ENCODE peak calls at places on chromosome 5, in four cellular contexts. One of them, this sample, is unnamed.

GRCh38 chr5:151719228-151719861 is 32.6 kb upstream of the SPARC start:
- DNase-seq in K562: no peak
- DNase-seq in WTC11: peak
- DNase-seq in HepG2: peak
- DNase-seq in this sample: no peak

GRCh38 chr5:125604104-125604503 is 819.1 kb upstream of the GRAMD2B start:
- DNase-seq in K562: no peak
- DNase-seq in WTC11: no peak
- DNase-seq in HepG2: no peak
- DNase-seq in this sample: no peak

GRCh38 chr5:1254196-1254595 is 29.0 kb downstream of the SLC6A18 start:
- DNase-seq in K562: no peak
- DNase-seq in WTC11: no peak
- DNase-seq in HepG2: no peak
- DNase-seq in this sample: no peak

GRCh38 chr5:43362725-43363435 is 49.3 kb downstream of the CCL28 start:
- DNase-seq in K562: no peak
- DNase-seq in WTC11: no peak
- DNase-seq in HepG2: no peak
- DNase-seq in this sample: no peak

GRCh38 chr5:136062563-136063274 is 33.9 kb downstream of the TGFBI start:
- DNase-seq in K562: peak
- DNase-seq in WTC11: peak
- DNase-seq in HepG2: peak
- DNase-seq in this sample: peak

GRCh38 chr5:84550222-84550621 is 165.5 kb upstream of the EDIL3 start:
- DNase-seq in K562: no peak
- DNase-seq in WTC11: no peak
- DNase-seq in HepG2: no peak
- DNase-seq in this sample: no peak

GRCh38 chr5:10034008-10034407 is 215.7 kb downstream of the ATPSCKMT start:
- DNase-seq in K562: no peak
- DNase-seq in WTC11: no peak
- DNase-seq in HepG2: no peak
- DNase-seq in this sample: no peak

GRCh38 chr5:135364416-135365262 is 34.4 kb downstream of the MACROH2A1 start:
- DNase-seq in K562: no peak
- DNase-seq in WTC11: no peak
- DNase-seq in HepG2: no peak
- DNase-seq in this sample: no peak

GRCh38 chr5:42994285-42995151 is 45.6 kb downstream of the ANXA2R start:
- DNase-seq in K562: peak
- DNase-seq in WTC11: peak
- DNase-seq in HepG2: peak
- DNase-seq in this sample: peak

GRCh38 chr5:19927170-19927569 is 60.8 kb downstream of the CDH18 start:
- DNase-seq in K562: no peak
- DNase-seq in WTC11: no peak
- DNase-seq in HepG2: no peak
- DNase-seq in this sample: no peak

GRCh38 chr5:74318985-74319563 is 321.5 kb downstream of the ENC1 start:
- DNase-seq in K562: no peak
- DNase-seq in WTC11: no peak
- DNase-seq in HepG2: no peak
- DNase-seq in this sample: no peak

GRCh38 chr5:65832603-65833228 is 93.7 kb upstream of the ERBIN start:
- DNase-seq in K562: no peak
- DNase-seq in WTC11: no peak
- DNase-seq in HepG2: no peak
- DNase-seq in this sample: no peak

GRCh38 chr5:160158087-160158486 is 38.8 kb upstream of the PWWP2A start:
- DNase-seq in K562: no peak
- DNase-seq in WTC11: peak
- DNase-seq in HepG2: no peak
- DNase-seq in this sample: no peak

GRCh38 chr5:176533894-176534611 is 3.1 kb downstream of the RNF44 start:
- DNase-seq in K562: no peak
- DNase-seq in WTC11: no peak
- DNase-seq in HepG2: peak
- DNase-seq in this sample: no peak

GRCh38 chr5:103207653-103208052 is 50.9 kb upstream of the MACIR start:
- DNase-seq in K562: no peak
- DNase-seq in WTC11: no peak
- DNase-seq in HepG2: no peak
- DNase-seq in this sample: no peak

GRCh38 chr5:150001660-150002493 is 1.3 kb downstream of the HMGXB3 start:
- DNase-seq in K562: peak
- DNase-seq in WTC11: peak
- DNase-seq in HepG2: peak
- DNase-seq in this sample: peak

GRCh38 chr5:128014578-128014977 is 69.0 kb upstream of the SLC12A2 start:
- DNase-seq in K562: no peak
- DNase-seq in WTC11: no peak
- DNase-seq in HepG2: no peak
- DNase-seq in this sample: no peak

GRCh38 chr5:56447232-56447631 is 214.1 kb upstream of the ANKRD55 start:
- DNase-seq in K562: no peak
- DNase-seq in WTC11: no peak
- DNase-seq in HepG2: peak
- DNase-seq in this sample: no peak

GRCh38 chr5:98877600-98877999 is 51.2 kb downstream of the CHD1 start:
- DNase-seq in K562: no peak
- DNase-seq in WTC11: no peak
- DNase-seq in HepG2: no peak
- DNase-seq in this sample: no peak

GRCh38 chr5:175264406-175264805 is 179.6 kb downstream of the DRD1 start:
- DNase-seq in K562: no peak
- DNase-seq in WTC11: no peak
- DNase-seq in HepG2: no peak
- DNase-seq in this sample: no peak

GRCh38 chr5:103452089-103452488 is 110.5 kb downstream of the NUDT12 start:
- DNase-seq in K562: no peak
- DNase-seq in WTC11: no peak
- DNase-seq in HepG2: no peak
- DNase-seq in this sample: no peak

GRCh38 chr5:66039701-66040100 is 104.4 kb upstream of the SREK1 start:
- DNase-seq in K562: no peak
- DNase-seq in WTC11: no peak
- DNase-seq in HepG2: no peak
- DNase-seq in this sample: no peak

GRCh38 chr5:145917288-145917687 is 19.1 kb upstream of the SH3RF2 start:
- DNase-seq in K562: no peak
- DNase-seq in WTC11: no peak
- DNase-seq in HepG2: no peak
- DNase-seq in this sample: no peak

DNA sequence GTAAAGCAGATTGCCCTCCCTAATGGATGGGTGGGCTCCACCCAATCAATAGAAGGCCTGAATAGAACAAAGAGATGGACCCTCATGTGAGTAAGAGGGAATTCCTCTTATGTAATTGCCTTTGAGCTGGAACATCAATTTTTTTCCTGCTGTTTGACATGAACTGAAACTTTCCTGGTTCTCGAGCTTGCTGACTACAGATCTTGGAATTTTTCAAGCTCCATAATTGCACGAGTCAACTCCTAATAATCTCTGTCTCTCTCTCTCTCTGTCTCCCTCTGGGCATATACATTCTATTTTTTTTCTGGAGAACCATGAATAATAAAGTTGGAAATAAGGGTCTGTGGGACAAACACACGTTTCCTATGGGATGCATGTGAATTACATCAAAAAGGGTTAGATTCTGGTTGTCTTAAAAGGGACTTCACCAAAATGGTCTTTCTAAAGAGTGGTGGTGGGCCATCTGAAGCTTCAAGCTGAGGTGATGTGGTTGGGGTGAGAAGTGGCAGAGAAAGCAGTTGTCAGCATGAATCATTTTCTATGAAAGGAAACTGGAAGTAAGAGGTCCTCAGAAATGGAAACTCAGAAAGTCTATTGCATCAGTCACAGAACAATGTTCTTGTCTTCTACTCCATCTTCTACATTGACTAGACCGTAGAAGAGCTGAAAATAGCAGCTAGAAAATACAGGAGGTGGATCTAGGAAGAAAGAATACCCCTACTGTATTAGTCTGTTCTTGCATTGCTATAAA is 47.0 kb upstream of the HOMER1 start:
- DNase-seq in K562: no peak
- DNase-seq in WTC11: no peak
- DNase-seq in HepG2: no peak
- DNase-seq in this sample: no peak
- TF ChIP-seq SP1 in K562: no peak
- TF ChIP-seq SP1 in WTC11: no peak
- TF ChIP-seq SP1 in HepG2: no peak
- TF ChIP-seq SP1 in this sample: no peak

GRCh38 chr5:38426493-38426892 is 130.0 kb downstream of the LIFR start:
- DNase-seq in K562: no peak
- DNase-seq in WTC11: no peak
- DNase-seq in HepG2: no peak
- DNase-seq in this sample: no peak
- TF ChIP-seq ELF4 in K562: no peak
- TF ChIP-seq ELF4 in WTC11: no peak
- TF ChIP-seq ELF4 in HepG2: no peak
- TF ChIP-seq ELF4 in this sample: no peak

DNA sequence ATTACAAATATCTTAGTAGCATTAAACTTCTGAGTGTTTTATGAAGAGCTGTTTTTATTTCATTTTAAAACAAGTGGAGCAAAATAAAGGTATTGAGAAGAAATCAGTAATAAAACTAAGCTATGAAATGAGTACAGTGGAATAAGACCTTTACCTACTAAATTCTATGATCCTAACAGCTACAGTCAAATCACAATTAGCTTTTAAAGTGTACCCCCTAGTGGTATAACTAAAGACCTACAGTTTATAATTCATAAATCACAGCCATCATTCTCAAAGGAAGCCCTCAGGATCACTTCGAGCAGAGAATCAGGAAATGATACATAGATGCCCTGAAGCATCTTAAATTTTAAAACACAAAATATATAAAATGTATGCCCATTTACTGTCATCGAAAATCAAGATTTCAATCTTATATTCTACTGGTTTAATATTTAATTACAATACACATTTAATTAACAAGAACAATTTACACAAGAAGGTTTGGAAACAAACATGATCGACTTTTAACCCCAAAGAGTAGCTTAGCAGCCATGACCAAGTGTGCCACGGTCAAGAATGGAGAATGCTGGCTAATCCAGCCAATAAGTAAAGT is 12.3 kb downstream of the CCNH start:
- DNase-seq in K562: peak
- DNase-seq in WTC11: no peak
- DNase-seq in HepG2: peak
- DNase-seq in this sample: peak
- TF ChIP-seq SP1 in K562: no peak
- TF ChIP-seq SP1 in WTC11: no peak
- TF ChIP-seq SP1 in HepG2: no peak
- TF ChIP-seq SP1 in this sample: no peak

DNA sequence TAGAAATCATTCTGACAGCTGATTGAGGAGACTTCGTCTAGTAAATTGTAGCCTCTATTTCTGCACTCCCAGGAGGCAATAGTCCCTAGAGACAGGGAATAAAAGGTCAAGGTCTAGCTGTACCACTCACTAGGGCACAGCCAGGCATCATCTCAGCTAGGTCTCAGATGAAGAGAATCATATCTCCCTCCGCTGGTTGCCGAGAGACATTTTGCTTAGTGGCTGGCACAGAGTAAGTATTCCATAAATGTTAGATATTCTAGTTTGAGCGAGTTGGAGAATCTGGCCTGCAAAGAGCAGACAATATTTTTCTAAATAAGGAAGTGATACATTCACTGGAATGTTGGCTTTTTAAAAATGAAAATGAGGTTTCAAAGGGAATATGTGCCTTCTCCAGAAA is 180.4 kb upstream of the ACTBL2 start:
- DNase-seq in K562: no peak
- DNase-seq in WTC11: no peak
- DNase-seq in HepG2: no peak
- DNase-seq in this sample: no peak
- TF ChIP-seq ELF4 in K562: no peak
- TF ChIP-seq ELF4 in WTC11: no peak
- TF ChIP-seq ELF4 in HepG2: no peak
- TF ChIP-seq ELF4 in this sample: no peak

GRCh38 chr5:60826653-60827052 is 17.4 kb downstream of the ELOVL7 start:
- DNase-seq in K562: no peak
- DNase-seq in WTC11: no peak
- DNase-seq in HepG2: no peak
- DNase-seq in this sample: no peak

GRCh38 chr5:60827201-60827600 is 16.9 kb downstream of the ELOVL7 start:
- DNase-seq in K562: no peak
- DNase-seq in WTC11: no peak
- DNase-seq in HepG2: no peak
- DNase-seq in this sample: no peak

GRCh38 chr5:60835554-60835953 is 8.5 kb downstream of the ELOVL7 start:
- DNase-seq in K562: no peak
- DNase-seq in WTC11: no peak
- DNase-seq in HepG2: no peak
- DNase-seq in this sample: no peak

GRCh38 chr5:60830581-60831127 is 13.4 kb downstream of the ELOVL7 start:
- DNase-seq in K562: no peak
- DNase-seq in WTC11: no peak
- DNase-seq in HepG2: no peak
- DNase-seq in this sample: no peak

GRCh38 chr5:60829490-60830266 is 14.4 kb downstream of the ELOVL7 start:
- DNase-seq in K562: no peak
- DNase-seq in WTC11: no peak
- DNase-seq in HepG2: no peak
- DNase-seq in this sample: no peak
- TF ChIP-seq SP1 in K562: no peak
- TF ChIP-seq SP1 in WTC11: no peak
- TF ChIP-seq SP1 in HepG2: no peak
- TF ChIP-seq SP1 in this sample: no peak

GRCh38 chr5:32172908-32173393 is 1.2 kb downstream of the GOLPH3 start:
- DNase-seq in K562: no peak
- DNase-seq in WTC11: no peak
- DNase-seq in HepG2: no peak
- DNase-seq in this sample: no peak
- TF ChIP-seq ELF4 in K562: no peak
- TF ChIP-seq ELF4 in WTC11: no peak
- TF ChIP-seq ELF4 in HepG2: no peak
- TF ChIP-seq ELF4 in this sample: no peak

This sample was measured in HEK293T.